ENCODE peak calls at places on chromosomes 13 and 19, in six cellular contexts. P is anterior cingulate cortex; H is stimulated activated CD8-positive, alpha-beta memory T cell treated with anti-CD3 and anti-CD28 coated beads, Interleukin-15, amount 100 ng/mL, for 24 hours; R is foreskin fibroblast; T is Kasumi-1; L is heart left ventricle. O is an unnamed sample.

GRCh38 chr19:3712663-3713531 is 4.7 kb downstream of the TJP3 start:
- DNase-seq in L (no peak), R (no peak), P (no peak), T (no peak), H (no peak), O (no peak)

GRCh38 chr19:2798733-2799132 is 13.4 kb downstream of the THOP1 start:
- DNase-seq in L (peak; percentile 94), T (no peak), H (no peak), P (no peak), R (no peak), O (no peak)

GRCh38 chr19:9075064-9075964 is 11.5 kb upstream of the OR1M1 start:
- DNase-seq in R (peak; percentile 67), L (peak; percentile 83), T (peak; percentile 15), P (peak; percentile 74), H (no peak), O (peak; percentile 91)

GRCh38 chr13:109700176-109700575 is 86.2 kb downstream of the IRS2 start:
- DNase-seq in R (peak; percentile 78), T (peak; percentile 99), H (no peak), L (peak; percentile 80), P (peak; percentile 46), O (peak; percentile 22)

GRCh38 chr13:91701975-91702374 is 303.6 kb downstream of the GPC5 start:
- DNase-seq in T (no peak), R (no peak), L (no peak), H (no peak), P (no peak), O (no peak)

GRCh38 chr19:35718345-35719041 is 690 bp downstream of the KMT2B start:
- DNase-seq in T (peak; percentile 24), P (peak; percentile 52), H (no peak), R (no peak), L (peak; percentile 57), O (no peak)

GRCh38 chr13:108777421-108778420 is 148.3 kb downstream of the MYO16 start:
- DNase-seq in T (no peak), R (no peak), L (no peak), P (no peak), H (no peak), O (no peak)

GRCh38 chr13:28273919-28274318 is 135.6 kb downstream of the PAN3 start:
- DNase-seq in L (no peak), P (no peak), T (peak; percentile 2), H (no peak), R (no peak), O (no peak)

GRCh38 chr13:37878921-37879320 is 9.3 kb upstream of the TRPC4 start:
- DNase-seq in L (no peak), T (no peak), H (no peak), P (no peak), R (no peak), O (no peak)

GRCh38 chr19:31461814-31462539 is 112.7 kb upstream of the TSHZ3 start:
- DNase-seq in T (no peak), R (no peak), P (no peak), L (no peak), H (no peak), O (no peak)

GRCh38 chr13:42395066-42395821 is 123.3 kb downstream of the AKAP11 start:
- DNase-seq in R (no peak), L (no peak), T (no peak), H (no peak), P (no peak), O (no peak)

GRCh38 chr13:34808649-34809048 is 133.4 kb upstream of the NBEA start:
- DNase-seq in H (no peak), P (no peak), L (no peak), R (no peak), T (no peak), O (no peak)

GRCh38 chr13:98827449-98827848 is 75.0 kb upstream of the SLC15A1 start:
- DNase-seq in H (no peak), L (no peak), P (no peak), R (no peak), T (no peak), O (no peak)

GRCh38 chr19:19451429-19452240 is 46.2 kb downstream of the GATAD2A start:
- DNase-seq in R (no peak), H (no peak), L (no peak), T (peak; percentile 23), P (no peak), O (no peak)

GRCh38 chr19:41226053-41226873 is 7.2 kb downstream of the AXL start:
- DNase-seq in P (peak; percentile 37), L (peak; percentile 78), R (peak; percentile 96), H (no peak), T (no peak), O (no peak)

GRCh38 chr19:11767633-11768133 is 883 bp downstream of the ZNF441 start:
- DNase-seq in P (no peak), R (peak; percentile 33), L (peak; percentile 31), T (no peak), H (no peak), O (no peak)

GRCh38 chr13:46745062-46745461 is 51.9 kb downstream of the ESD start:
- DNase-seq in H (no peak), L (no peak), R (no peak), P (no peak), T (no peak), O (no peak)

GRCh38 chr19:35098413-35099049 is 17.1 kb upstream of the FXYD3 start:
- DNase-seq in H (no peak), T (no peak), L (peak; percentile 44), R (no peak), P (no peak), O (no peak)

GRCh38 chr19:24054044-24054935 is 32.7 kb upstream of the ZNF254 start:
- DNase-seq in T (no peak), L (no peak), H (no peak), P (no peak), R (peak; percentile 83), O (peak; percentile 98)

GRCh38 chr19:41893899-41894298 is 10.9 kb downstream of the ARHGEF1 start:
- DNase-seq in P (no peak), T (peak; percentile 37), R (no peak), H (no peak), L (no peak), O (no peak)

GRCh38 chr13:98203641-98204326 is 26.7 kb upstream of the RNF113B start:
- DNase-seq in H (no peak), P (no peak), T (no peak), L (no peak), R (no peak), O (no peak)

GRCh38 chr13:93147293-93147645 is 79.3 kb upstream of the GPC6 start:
- DNase-seq in T (no peak), R (no peak), L (no peak), P (no peak), H (no peak), O (no peak)

GRCh38 chr19:1266116-1266817 is 2.9 kb upstream of the CIRBP start:
- DNase-seq in H (no peak), T (peak; percentile 52), L (peak; percentile 93), P (peak; percentile 60), R (peak; percentile 93), O (no peak)

GRCh38 chr13:31588331-31588730 is 151.0 kb upstream of the RXFP2 start:
- DNase-seq in P (no peak), H (no peak), L (no peak), R (no peak), T (no peak), O (no peak)

GRCh38 chr19:38736413-38737280 is 7.6 kb downstream of the CAPN12 start:
- DNase-seq in P (no peak), L (no peak), H (no peak), T (no peak), R (peak; percentile 21), O (no peak)

GRCh38 chr19:4534836-4535658 is at the start of gene PLIN5:
- DNase-seq in T (no peak), L (peak; percentile 89), H (no peak), P (peak; percentile 42), R (no peak), O (no peak)

GRCh38 chr19:27867981-27868380 is 1345.0 kb downstream of the UQCRFS1 start:
- DNase-seq in R (no peak), H (no peak), L (no peak), P (no peak), T (no peak), O (no peak)

GRCh38 chr19:23523863-23524262 is 128.6 kb upstream of the ZNF91 start:
- DNase-seq in H (no peak), P (no peak), L (no peak), T (no peak), R (no peak), O (no peak)

GRCh38 chr13:99471231-99472202 is 29.8 kb upstream of the TM9SF2 start:
- DNase-seq in H (no peak), P (no peak), T (peak; percentile 9), R (peak; percentile 23), L (no peak), O (no peak)

GRCh38 chr13:76004411-76004810 is 368.3 kb downstream of the LMO7 start:
- DNase-seq in P (no peak), T (no peak), H (no peak), R (no peak), L (no peak), O (no peak)